ENCODE peak calls at places on chromosomes 5 and 9, in four cellular contexts. G is H1, R is HCT116, P is K562. Y is an unnamed sample.

GRCh38 chr5:1056611-1057484 is 48.2 kb downstream of the NKD2 start:
- DNase-seq in R (no peak), P (no peak), G (no peak), Y (no peak)

GRCh38 chr9:2021731-2022130 is 6.6 kb downstream of the SMARCA2 start:
- DNase-seq in P (no peak), G (no peak), R (no peak), Y (no peak)

GRCh38 chr5:148476302-148476701 is 92.5 kb downstream of the FBXO38 start:
- DNase-seq in R (no peak), P (no peak), G (no peak), Y (no peak)

GRCh38 chr9:93100265-93100636 is 4.2 kb downstream of the CARD19 start:
- DNase-seq in G (no peak), P (no peak), R (no peak), Y (no peak)

GRCh38 chr5:37552770-37553719 is 173.9 kb downstream of the WDR70 start:
- DNase-seq in P (peak; percentile 92), G (no peak), R (no peak), Y (no peak)

GRCh38 chr9:98906273-98907040 is 37.2 kb upstream of the COL15A1 start:
- DNase-seq in P (peak; percentile 67), R (no peak), G (peak; percentile 29), Y (no peak)

GRCh38 chr9:136394312-136395305 is 5.4 kb downstream of the SNAPC4 start:
- DNase-seq in R (no peak), G (no peak), P (no peak), Y (no peak)

GRCh38 chr5:32138839-32139493 is 35.2 kb downstream of the GOLPH3 start:
- DNase-seq in R (no peak), G (no peak), P (no peak), Y (no peak)

GRCh38 chr5:177478711-177479646 is 5.5 kb upstream of the DBN1 start:
- DNase-seq in R (no peak), G (no peak), P (no peak), Y (no peak)

DNA sequence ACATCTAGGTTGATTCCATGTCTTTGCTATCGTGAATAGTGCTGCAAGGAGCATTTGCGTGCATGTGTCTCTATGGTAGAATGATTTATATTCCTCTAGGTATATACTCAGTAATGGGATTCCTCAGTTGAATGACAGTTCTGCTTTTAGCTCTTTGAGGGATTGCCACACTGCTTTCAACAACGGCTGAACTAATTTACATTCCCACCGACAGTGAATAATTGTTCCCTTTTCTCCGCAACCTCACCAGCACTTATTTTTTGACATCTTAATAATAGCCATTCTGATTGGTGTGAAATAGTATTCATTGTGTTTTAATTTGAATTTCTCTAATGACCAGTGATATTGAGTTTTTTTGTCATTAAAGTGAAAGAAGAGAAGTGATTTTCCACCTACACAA is 18.5 kb downstream of the IFNA5 start:
- DNase-seq in G (no peak), P (no peak), R (no peak), Y (no peak)
- TF ChIP-seq FOSL1 in G (no peak), P (no peak), R (no peak), Y (no peak)

GRCh38 chr9:96524045-96524444 is 74.1 kb downstream of the HABP4 start:
- DNase-seq in P (no peak), R (no peak), G (no peak), Y (no peak)
- TF ChIP-seq FOSL1 in P (no peak), R (no peak), G (no peak), Y (no peak)

GRCh38 chr9:10265102-10265708 is 347.6 kb downstream of the PTPRD start:
- DNase-seq in R (no peak), G (no peak), P (no peak), Y (no peak)

GRCh38 chr9:10274156-10274555 is 338.6 kb downstream of the PTPRD start:
- DNase-seq in R (no peak), P (no peak), G (no peak), Y (no peak)

GRCh38 chr9:10272830-10273229 is 340.0 kb downstream of the PTPRD start:
- DNase-seq in P (no peak), G (no peak), R (no peak), Y (no peak)

DNA sequence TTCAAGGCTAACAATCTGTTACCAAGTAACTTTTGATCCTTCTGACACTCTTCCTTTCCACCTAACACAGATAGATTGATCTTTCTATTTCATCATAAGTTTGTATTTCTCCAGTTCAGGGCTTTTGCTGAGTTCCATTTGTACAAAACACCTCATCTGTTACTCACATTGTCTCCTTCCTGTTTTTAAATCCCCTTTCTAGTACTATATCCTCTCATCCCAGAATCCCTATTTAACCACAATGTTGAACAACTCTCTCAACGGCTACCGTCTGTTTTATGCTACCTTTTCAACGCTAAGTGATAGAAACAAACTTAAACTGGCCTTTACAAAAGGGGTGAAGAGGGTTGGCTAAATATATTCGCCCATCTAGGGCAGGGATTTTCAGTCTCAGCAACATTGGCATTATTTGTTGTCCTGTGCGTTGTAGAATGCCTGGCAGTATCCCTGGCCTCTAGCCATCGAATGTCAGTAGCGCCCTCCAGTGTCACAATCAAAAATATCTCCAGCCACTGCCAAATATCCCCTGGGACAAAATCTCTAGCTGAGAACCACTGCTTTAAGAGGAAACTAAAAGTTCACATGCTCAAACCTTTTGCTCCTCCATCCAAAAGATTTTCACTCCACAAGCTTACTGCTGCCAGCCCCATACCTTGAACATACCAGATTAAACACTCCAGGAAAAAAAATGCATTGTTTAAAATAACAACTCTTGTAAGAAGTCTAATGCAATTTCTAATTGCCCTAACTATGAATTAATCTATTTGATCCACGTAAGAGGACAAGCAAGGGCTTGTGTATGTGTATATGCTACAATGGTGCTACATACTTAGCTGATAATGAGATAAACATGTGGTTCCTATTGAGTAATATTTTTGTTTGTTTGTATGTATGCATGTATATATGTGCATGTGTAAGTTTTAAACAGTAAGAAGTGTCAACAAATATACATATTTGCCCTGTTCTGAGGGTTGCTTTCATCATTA is 344.0 kb downstream of the PTPRD start:
- DNase-seq in P (no peak), G (peak; percentile 73), R (no peak), Y (peak; percentile 5)
- TF ChIP-seq FOSL1 in P (no peak), G (no peak), R (no peak), Y (no peak)

GRCh38 chr9:126221480-126221879 is 105.1 kb upstream of the MVB12B start:
- DNase-seq in G (no peak), P (no peak), R (no peak), Y (no peak)

GRCh38 chr9:126219717-126220116 is 106.9 kb upstream of the MVB12B start:
- DNase-seq in G (peak; percentile 45), R (no peak), P (no peak), Y (no peak)

GRCh38 chr9:126223798-126224531 is 102.7 kb upstream of the MVB12B start:
- DNase-seq in P (no peak), R (no peak), G (no peak), Y (no peak)

GRCh38 chr9:126222835-126223431 is 103.7 kb upstream of the MVB12B start:
- DNase-seq in R (no peak), P (no peak), G (peak; percentile 49), Y (no peak)

GRCh38 chr9:126222363-126222834 is 104.2 kb upstream of the MVB12B start:
- DNase-seq in G (no peak), P (no peak), R (no peak), Y (no peak)
- TF ChIP-seq FOSL1 in G (no peak), P (no peak), R (no peak), Y (no peak)

DNA sequence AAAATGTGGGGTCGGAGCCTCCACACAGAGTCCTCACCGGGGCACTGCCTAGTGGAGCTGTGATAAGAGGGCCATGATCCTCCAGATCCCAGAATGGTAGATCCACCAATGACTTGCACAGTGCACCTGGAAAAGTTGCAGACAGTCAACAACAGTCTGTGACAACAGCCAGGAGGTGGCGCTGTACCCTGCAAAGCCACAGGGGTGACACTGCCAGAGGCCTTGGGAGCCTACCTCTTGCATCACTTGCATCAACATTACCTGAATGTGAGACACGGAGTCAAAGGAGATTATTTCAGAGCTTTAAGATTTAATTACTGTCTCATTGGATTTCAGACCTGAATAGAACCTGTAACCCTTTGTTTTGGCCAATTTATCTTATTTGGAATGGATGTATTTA is 614.1 kb upstream of the CDH9 start:
- DNase-seq in P (no peak), G (peak; percentile 84), R (no peak), Y (peak; percentile 17)
- TF ChIP-seq FOSL1 in P (no peak), G (no peak), R (no peak), Y (no peak)

DNA sequence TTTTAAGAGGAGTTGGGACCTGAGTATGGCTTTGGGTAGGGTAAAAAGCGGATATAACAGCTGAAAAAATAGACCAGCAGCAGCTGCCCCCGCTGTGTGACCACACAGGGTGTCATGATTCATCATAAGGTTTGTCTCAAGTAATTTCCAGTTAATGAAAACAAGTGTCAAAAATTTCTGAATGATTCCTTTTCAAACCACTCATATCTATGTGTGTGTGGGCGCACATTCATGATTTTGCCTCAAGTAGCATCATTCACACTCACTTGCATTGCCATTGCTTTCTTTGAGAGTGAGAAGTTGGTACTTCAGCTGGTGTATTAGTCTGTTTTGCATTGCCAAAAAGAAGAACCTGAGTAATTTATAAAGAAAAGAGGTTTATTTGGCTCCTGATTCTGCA is 12.1 kb upstream of the TNFAIP8 start:
- DNase-seq in G (no peak), R (no peak), P (no peak), Y (no peak)
- TF ChIP-seq FOSL1 in G (no peak), R (no peak), P (no peak), Y (no peak)

GRCh38 chr5:8895599-8895998 is 650.3 kb downstream of the SEMA5A start:
- DNase-seq in G (no peak), R (no peak), P (no peak), Y (no peak)
- TF ChIP-seq FOSL1 in G (no peak), R (no peak), P (no peak), Y (no peak)